ENCODE peak calls at places on chromosome 2, in five cellular contexts. Z is heart right ventricle, N is cardiac muscle cell, U is stomach, H is colonic mucosa. J is an unnamed sample.

GRCh38 chr2:9310390-9310789 is 103.8 kb downstream of the ASAP2 start:
- DNase-seq in Z (peak; percentile 67), H (peak; percentile 47), U (peak; percentile 55), N (peak; percentile 80), J (no peak)

GRCh38 chr2:224847961-224848850 is 132.0 kb upstream of the CCDC195 start:
- DNase-seq in N (peak; percentile 95), Z (peak; percentile 7), U (no peak), H (no peak), J (no peak)

GRCh38 chr2:70828914-70829824 is 6.4 kb downstream of the CD207 start:
- DNase-seq in H (no peak), N (peak; percentile 53), Z (peak; percentile 22), U (no peak), J (no peak)

GRCh38 chr2:141468746-141469145 is 662.1 kb downstream of the LRP1B start:
- DNase-seq in Z (no peak), N (no peak), H (no peak), U (no peak), J (no peak)

GRCh38 chr2:36486546-36487044 is 111.4 kb downstream of the FEZ2 start:
- DNase-seq in Z (no peak), H (no peak), N (peak; percentile 80), U (no peak), J (no peak)

GRCh38 chr2:58634653-58635347 is 393.7 kb upstream of the FANCL start:
- DNase-seq in U (no peak), H (no peak), Z (no peak), N (no peak), J (no peak)

GRCh38 chr2:151264157-151264835 is 2.6 kb upstream of the RBM43 start:
- DNase-seq in U (no peak), N (no peak), Z (no peak), H (no peak), J (no peak)

GRCh38 chr2:46847185-46847710 is 68.4 kb downstream of the MCFD2 start:
- DNase-seq in H (peak; percentile 97), N (peak; percentile 98), Z (peak; percentile 96), U (peak; percentile 99), J (peak; percentile 93)

GRCh38 chr2:184597571-184597980 is 753 bp upstream of the ZNF804A start:
- DNase-seq in U (no peak), N (peak; percentile 43), Z (no peak), H (no peak), J (peak; percentile 49)

GRCh38 chr2:241136661-241137260 is 12.5 kb downstream of the PASK start:
- DNase-seq in N (no peak), Z (no peak), U (no peak), H (no peak), J (peak; percentile 76)

GRCh38 chr2:190653931-190654330 is 5.0 kb downstream of the NAB1 start:
- DNase-seq in N (no peak), U (no peak), Z (no peak), H (no peak), J (no peak)

GRCh38 chr2:12014088-12014960 is 267.9 kb downstream of the LPIN1 start:
- DNase-seq in N (peak; percentile 2), U (no peak), Z (peak; percentile 9), H (no peak), J (no peak)

GRCh38 chr2:167331636-167332232 is 443.5 kb downstream of the XIRP2 start:
- DNase-seq in Z (no peak), N (no peak), H (peak; percentile 27), U (no peak), J (no peak)
- TF ChIP-seq CTCF in Z (no peak), N (peak; percentile 12), H (no peak), U (no peak), J (no peak)

GRCh38 chr2:128166954-128167353 is 76.0 kb downstream of the UGGT1 start:
- DNase-seq in Z (no peak), N (no peak), U (no peak), H (no peak), J (no peak)
- H3K27me3 ChIP-seq in Z (no peaks in the 10 kb centered on the region), N (no peaks in the 10 kb centered on the region), U (no peaks in the 10 kb centered on the region), H (no peaks in the 10 kb centered on the region), J (no peaks in the 10 kb centered on the region)

GRCh38 chr2:74103763-74104162 is 43.9 kb downstream of the BOLA3 start:
- DNase-seq in U (no peak), Z (no peak), H (no peak), N (no peak), J (no peak)

GRCh38 chr2:74102516-74102915 is 45.2 kb downstream of the BOLA3 start:
- DNase-seq in U (no peak), N (no peak), H (no peak), Z (no peak), J (no peak)

GRCh38 chr2:74107071-74107470 is 40.6 kb downstream of the BOLA3 start:
- DNase-seq in H (no peak), N (no peak), U (no peak), Z (no peak), J (no peak)

GRCh38 chr2:74105413-74105812 is 42.3 kb downstream of the BOLA3 start:
- DNase-seq in N (no peak), U (no peak), Z (no peak), H (no peak), J (no peak)

GRCh38 chr2:74104839-74105238 is 42.9 kb downstream of the BOLA3 start:
- DNase-seq in H (no peak), N (peak; percentile 13), Z (no peak), U (no peak), J (no peak)
- TF ChIP-seq CTCF in H (no peak), N (no peak), Z (peak; percentile 32), U (no peak), J (no peak)

GRCh38 chr2:132597166-132597565 is 72.8 kb downstream of the LYPD1 start:
- DNase-seq in H (no peak), Z (no peak), U (no peak), N (no peak), J (no peak)

GRCh38 chr2:132589060-132589765 is 80.8 kb downstream of the LYPD1 start:
- DNase-seq in N (no peak), Z (no peak), H (no peak), U (no peak), J (no peak)

GRCh38 chr2:132595186-132595585 is 74.8 kb downstream of the LYPD1 start:
- DNase-seq in N (no peak), Z (no peak), H (no peak), U (no peak), J (no peak)

GRCh38 chr2:132589966-132590365 is 80.0 kb downstream of the LYPD1 start:
- DNase-seq in Z (no peak), H (no peak), N (no peak), U (no peak), J (no peak)

GRCh38 chr2:132593171-132593570 is 76.8 kb downstream of the LYPD1 start:
- DNase-seq in N (no peak), U (no peak), H (no peak), Z (no peak), J (no peak)
- H3K27me3 ChIP-seq in N (no peaks in the 10 kb centered on the region), U (no peaks in the 10 kb centered on the region), H (no peaks in the 10 kb centered on the region), Z (peaks cover 7% of the 10 kb centered on the region), J (no peaks in the 10 kb centered on the region)

GRCh38 chr2:113899166-113899565 is 9.3 kb downstream of the ACTR3 start:
- DNase-seq in H (no peak), U (no peak), Z (no peak), N (no peak), J (no peak)
- TF ChIP-seq CTCF in H (no peak), U (no peak), Z (no peak), N (no peak), J (no peak)

J was measured in left lung.